ENCODE peak calls at places on chromosome 9, in ten cellular contexts. L is esophagus muscularis mucosa, A is sigmoid colon, C is suprapubic skin, P is stomach, T is GM12878, O is SK-N-SH, D is K562, V is H1, H is HepG2. J is an unnamed sample. For H3K4me1, the result is how much of the 10 kb centered on the place peaks cover.

GRCh38 chr9:99307846-99308245 is 85.8 kb downstream of the SEC61B start:
- DNase-seq in L (peak), P (no peak), D (no peak), C (no peak), V (no peak), A (no peak), T (no peak), H (no peak), O (no peak), J (no peak)

GRCh38 chr9:87267701-87268100 is 230.0 kb upstream of the DAPK1 start:
- DNase-seq in A (peak), O (no peak), H (no peak), L (peak), V (no peak), C (no peak), P (no peak), T (no peak), D (no peak), J (no peak)

GRCh38 chr9:132409828-132410528 is at the start of gene CFAP77:
- DNase-seq in A (peak), D (peak), O (peak), V (no peak), T (no peak), P (peak), H (peak), C (no peak), L (no peak), J (peak)

GRCh38 chr9:34377402-34377741 is 674 bp upstream of the MYORG start:
- DNase-seq in A (no peak), O (peak), T (no peak), L (no peak), V (no peak), D (peak), P (no peak), H (no peak), C (peak), J (peak)

GRCh38 chr9:134492281-134492691 is 149.3 kb upstream of the COL5A1 start:
- DNase-seq in D (no peak), C (peak), V (no peak), A (peak), P (no peak), O (peak), T (no peak), H (no peak), L (no peak), J (no peak)

GRCh38 chr9:34993502-34994428 is 4.2 kb downstream of the DNAJB5 start:
- DNase-seq in P (peak), O (peak), D (no peak), V (no peak), A (peak), H (no peak), L (peak), C (peak), T (no peak), J (peak)

GRCh38 chr9:17775646-17776045 is 196.8 kb downstream of the SH3GL2 start:
- DNase-seq in L (no peak), H (no peak), V (no peak), D (no peak), T (no peak), C (no peak), A (no peak), P (no peak), O (no peak), J (no peak)

GRCh38 chr9:131999692-132000551 is 79.7 kb downstream of the MED27 start:
- DNase-seq in C (no peak), O (no peak), L (no peak), V (no peak), A (no peak), H (no peak), T (peak), P (no peak), D (no peak), J (no peak)

GRCh38 chr9:11933926-11934325 is 759.3 kb upstream of the TYRP1 start:
- DNase-seq in O (no peak), L (no peak), V (no peak), T (no peak), D (no peak), H (no peak), C (no peak), P (no peak), A (no peak), J (no peak)

GRCh38 chr9:37259906-37260305 is 139.5 kb downstream of the ZCCHC7 start:
- DNase-seq in L (no peak), T (no peak), C (no peak), H (no peak), A (no peak), V (no peak), P (no peak), O (no peak), D (no peak), J (no peak)

GRCh38 chr9:103323699-103324098 is 328.6 kb downstream of the CYLC2 start:
- DNase-seq in O (no peak), H (no peak), C (no peak), D (no peak), T (no peak), V (no peak), P (no peak), A (no peak), L (no peak), J (no peak)

GRCh38 chr9:24009322-24009721 is 183.3 kb upstream of the ELAVL2 start:
- DNase-seq in C (no peak), T (no peak), H (no peak), O (no peak), D (no peak), L (no peak), A (no peak), P (no peak), V (no peak), J (no peak)

GRCh38 chr9:79663299-79663698 is 91.5 kb downstream of the TLE4 start:
- DNase-seq in D (no peak), V (no peak), L (no peak), P (no peak), H (no peak), T (no peak), O (no peak), A (no peak), C (no peak), J (no peak)

GRCh38 chr9:137482094-137482781 is 23.1 kb upstream of the NSMF start:
- DNase-seq in T (peak), O (no peak), H (peak), V (no peak), C (no peak), D (peak), A (peak), P (peak), L (no peak), J (no peak)

GRCh38 chr9:18268381-18268780 is 205.6 kb upstream of the ADAMTSL1 start:
- DNase-seq in O (no peak), P (no peak), L (no peak), A (no peak), H (no peak), C (no peak), V (no peak), D (no peak), T (no peak), J (no peak)

GRCh38 chr9:109968702-109969450 is 188.9 kb downstream of the PALM2AKAP2 start:
- DNase-seq in C (no peak), D (no peak), T (no peak), L (no peak), H (peak), O (no peak), V (peak), P (no peak), A (no peak), J (no peak)
- H3K4me1 ChIP-seq in C (under half), D (under half), T (half or more), L (under half), H (under half), O (under half), V (under half), P (under half), A (under half), J (under half)

DNA sequence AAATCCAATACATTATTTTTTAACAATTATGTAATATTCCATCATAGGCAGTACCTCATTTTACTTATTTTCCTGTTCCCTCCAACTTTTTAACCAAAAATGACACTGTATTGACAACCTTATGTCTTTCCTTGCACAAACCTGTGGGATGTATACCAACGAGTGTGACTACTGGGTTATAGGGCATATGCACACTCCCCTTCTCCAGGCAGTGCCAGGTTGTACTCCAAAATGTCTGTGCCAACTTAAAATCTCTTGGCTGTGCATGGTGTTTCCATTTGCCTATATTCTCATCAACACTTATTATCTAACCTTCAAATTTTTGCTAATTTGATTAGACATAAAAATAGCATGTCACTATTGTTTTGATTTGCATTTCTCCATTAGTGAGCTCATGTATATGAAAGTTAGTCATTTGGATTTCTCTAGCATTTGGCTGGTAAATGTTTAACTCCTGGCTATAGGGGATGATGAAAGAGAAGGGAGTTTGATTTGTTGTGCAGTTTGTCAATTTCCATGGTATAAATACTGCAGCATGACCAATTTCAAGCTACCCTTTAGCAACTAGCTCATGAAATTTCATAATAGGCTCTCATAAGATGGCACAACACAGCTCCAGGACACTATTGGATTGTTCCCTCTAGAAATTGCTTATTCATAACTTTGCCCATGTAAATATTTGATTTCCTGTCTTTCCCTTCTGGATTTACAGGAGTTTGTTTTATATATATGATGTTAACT is 129.9 kb downstream of the BAAT start:
- DNase-seq in A (no peak), C (no peak), T (no peak), V (no peak), D (no peak), L (no peak), P (no peak), O (no peak), H (peak), J (no peak)
- TF ChIP-seq EP300 in A (no peak), C (no peak), T (no peak), V (no peak), D (no peak), L (no peak), P (no peak), O (no peak), H (no peak), J (no peak)

DNA sequence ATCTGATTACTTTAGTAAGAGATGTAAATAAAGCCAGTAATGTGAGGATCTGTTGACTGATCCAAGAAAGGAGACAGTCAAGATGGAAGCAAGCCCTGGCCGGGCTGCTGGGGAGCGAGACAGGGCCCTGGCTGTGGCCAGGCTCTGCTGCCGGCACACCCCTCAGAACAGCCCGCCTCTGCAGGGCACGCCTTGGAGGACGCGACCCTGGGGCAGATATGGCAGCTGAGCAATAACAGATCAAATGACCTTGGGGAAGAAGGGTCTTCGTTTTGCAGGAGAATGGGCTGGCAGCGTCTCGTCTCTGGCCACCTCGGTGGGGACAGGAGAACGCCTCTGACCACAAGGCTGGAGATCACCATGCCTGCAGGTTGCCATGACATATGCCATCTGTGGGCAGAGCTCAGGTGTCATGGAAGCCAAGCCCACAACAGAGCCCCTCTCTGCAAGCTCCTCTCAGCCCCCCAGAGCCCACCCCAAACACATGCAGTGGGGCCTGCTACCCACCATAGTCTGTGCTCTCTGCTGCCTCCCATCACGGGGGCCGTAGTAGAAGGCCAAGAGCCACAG is 206.5 kb downstream of the FANCC start:
- DNase-seq in C (peak), T (no peak), D (no peak), V (no peak), H (no peak), L (no peak), P (no peak), O (no peak), A (peak), J (no peak)
- TF ChIP-seq POLR2AphosphoS5 in C (no peak), T (no peak), D (no peak), V (no peak), H (no peak), L (no peak), P (no peak), O (no peak), A (no peak), J (no peak)

GRCh38 chr9:129633207-129633606 is 7.2 kb downstream of the NTMT1 start:
- DNase-seq in C (no peak), V (no peak), T (no peak), P (no peak), A (no peak), H (no peak), L (no peak), D (no peak), O (no peak), J (no peak)
- H3K4me1 ChIP-seq in C (under half), V (under half), T (under half), P (half or more), A (under half), H (under half), L (under half), D (under half), O (under half), J (under half)

GRCh38 chr9:127201071-127201541 is 63.5 kb upstream of the GARNL3 start:
- DNase-seq in O (no peak), P (no peak), D (no peak), V (no peak), T (no peak), H (no peak), L (no peak), A (no peak), C (no peak), J (no peak)
- TF ChIP-seq EP300 in O (no peak), P (no peak), D (no peak), V (no peak), T (no peak), H (no peak), L (no peak), A (no peak), C (no peak), J (no peak)

J was measured in transverse colon.